ENCODE peak calls at places on chromosome 14, in eight cellular contexts. T, V, B, L, S, H, Y and C are unnamed samples.

GRCh38 chr14:84885061-84885460 is 644.9 kb upstream of the FLRT2 start:
- DNase-seq in B (no peak), T (no peak), H (no peak), Y (no peak), V (no peak), S (no peak), L (no peak), C (no peak)

GRCh38 chr14:63616015-63616414 is 25.7 kb downstream of the WDR89 start:
- DNase-seq in B (peak), V (no peak), T (no peak), H (no peak), Y (no peak), S (no peak), L (no peak), C (no peak)

GRCh38 chr14:59060841-59061240 is 127.6 kb upstream of the DAAM1 start:
- DNase-seq in T (no peak), B (no peak), Y (no peak), L (peak), V (no peak), S (no peak), H (no peak), C (no peak)

GRCh38 chr14:99181246-99181645 is 90.8 kb downstream of the BCL11B start:
- DNase-seq in L (no peak), Y (no peak), H (peak), V (no peak), B (no peak), S (no peak), T (no peak), C (no peak)

GRCh38 chr14:55097894-55098560 is 31.0 kb upstream of the LGALS3 start:
- DNase-seq in T (no peak), Y (no peak), B (peak), S (no peak), L (peak), V (no peak), H (peak), C (no peak)

GRCh38 chr14:39102969-39103957 is at the start of gene SEC23A:
- DNase-seq in T (peak), B (peak), L (peak), H (peak), S (peak), V (peak), Y (peak), C (peak)

GRCh38 chr14:86462193-86462592 is 932.2 kb downstream of the FLRT2 start:
- DNase-seq in L (no peak), S (no peak), Y (no peak), H (no peak), B (peak), V (no peak), T (no peak), C (no peak)

GRCh38 chr14:75293920-75294648 is 15.5 kb downstream of the FOS start:
- DNase-seq in L (peak), Y (peak), T (peak), H (peak), V (peak), S (peak), B (peak), C (peak)

GRCh38 chr14:104349950-104350349 is 211.6 kb downstream of the KIF26A start:
- DNase-seq in Y (no peak), B (no peak), S (no peak), H (no peak), V (no peak), L (no peak), T (no peak), C (no peak)